ENCODE peak calls at places on chromosomes 7 and 10, in ten cellular contexts. One of them, this sample, is unnamed.

GRCh38 chr10:97916586-97916985 is 66.9 kb downstream of the GOLGA7B start:
- DNase-seq in posterior cingulate gyrus: peak; percentile 38
- DNase-seq in activated naive CD4-positive, alpha-beta T cell treated with anti-CD3 and anti-CD28 coated beads, Interleukin-2, amount 50 U/mL, for 72 hours: no peak
- DNase-seq in ecto neural progenitor cell: no peak
- DNase-seq in AG09319: no peak
- DNase-seq in C1 segment of cervical spinal cord: peak; percentile 55
- DNase-seq in activated T-cell treated with anti-CD3 and anti-CD28 coated beads, Interleukin-2, amount 50 U/mL, for 48 hours: no peak
- DNase-seq in AG10803: peak; percentile 49
- DNase-seq in amniotic stem cell: no peak
- DNase-seq in HS-5: no peak
- DNase-seq in this sample: no peak

GRCh38 chr7:45252857-45253256 is 95.3 kb downstream of the RAMP3 start:
- DNase-seq in posterior cingulate gyrus: no peak
- DNase-seq in activated T-cell treated with anti-CD3 and anti-CD28 coated beads, Interleukin-2, amount 50 U/mL, for 48 hours: no peak
- DNase-seq in activated naive CD4-positive, alpha-beta T cell treated with anti-CD3 and anti-CD28 coated beads, Interleukin-2, amount 50 U/mL, for 72 hours: no peak
- DNase-seq in ecto neural progenitor cell: no peak
- DNase-seq in AG09319: no peak
- DNase-seq in amniotic stem cell: no peak
- DNase-seq in C1 segment of cervical spinal cord: no peak
- DNase-seq in AG10803: no peak
- DNase-seq in HS-5: no peak
- DNase-seq in this sample: no peak

GRCh38 chr10:6014241-6014761 is 37.0 kb upstream of the IL15RA start:
- DNase-seq in AG09319: peak; percentile 16
- DNase-seq in AG10803: peak; percentile 39
- DNase-seq in ecto neural progenitor cell: no peak
- DNase-seq in posterior cingulate gyrus: peak; percentile 44
- DNase-seq in C1 segment of cervical spinal cord: peak; percentile 10
- DNase-seq in HS-5: peak; percentile 6
- DNase-seq in activated naive CD4-positive, alpha-beta T cell treated with anti-CD3 and anti-CD28 coated beads, Interleukin-2, amount 50 U/mL, for 72 hours: peak; percentile 52
- DNase-seq in amniotic stem cell: no peak
- DNase-seq in activated T-cell treated with anti-CD3 and anti-CD28 coated beads, Interleukin-2, amount 50 U/mL, for 48 hours: peak; percentile 59
- DNase-seq in this sample: peak; percentile 73

GRCh38 chr7:83782628-83783027 is 133.7 kb upstream of the SEMA3E start:
- DNase-seq in ecto neural progenitor cell: no peak
- DNase-seq in AG10803: no peak
- DNase-seq in AG09319: no peak
- DNase-seq in activated naive CD4-positive, alpha-beta T cell treated with anti-CD3 and anti-CD28 coated beads, Interleukin-2, amount 50 U/mL, for 72 hours: no peak
- DNase-seq in C1 segment of cervical spinal cord: no peak
- DNase-seq in posterior cingulate gyrus: no peak
- DNase-seq in HS-5: peak; percentile 58
- DNase-seq in activated T-cell treated with anti-CD3 and anti-CD28 coated beads, Interleukin-2, amount 50 U/mL, for 48 hours: no peak
- DNase-seq in amniotic stem cell: no peak
- DNase-seq in this sample: no peak

GRCh38 chr7:129144834-129145668 is 544 bp downstream of the TSPAN33 start:
- DNase-seq in activated naive CD4-positive, alpha-beta T cell treated with anti-CD3 and anti-CD28 coated beads, Interleukin-2, amount 50 U/mL, for 72 hours: peak; percentile 13
- DNase-seq in HS-5: no peak
- DNase-seq in AG09319: no peak
- DNase-seq in posterior cingulate gyrus: no peak
- DNase-seq in ecto neural progenitor cell: peak; percentile 59
- DNase-seq in AG10803: no peak
- DNase-seq in amniotic stem cell: no peak
- DNase-seq in C1 segment of cervical spinal cord: no peak
- DNase-seq in activated T-cell treated with anti-CD3 and anti-CD28 coated beads, Interleukin-2, amount 50 U/mL, for 48 hours: peak; percentile 46
- DNase-seq in this sample: peak; percentile 48

GRCh38 chr7:71868797-71869196 is 543.3 kb downstream of the CALN1 start:
- DNase-seq in AG09319: no peak
- DNase-seq in C1 segment of cervical spinal cord: no peak
- DNase-seq in amniotic stem cell: no peak
- DNase-seq in AG10803: peak; percentile 58
- DNase-seq in posterior cingulate gyrus: no peak
- DNase-seq in activated T-cell treated with anti-CD3 and anti-CD28 coated beads, Interleukin-2, amount 50 U/mL, for 48 hours: no peak
- DNase-seq in HS-5: peak; percentile 0
- DNase-seq in activated naive CD4-positive, alpha-beta T cell treated with anti-CD3 and anti-CD28 coated beads, Interleukin-2, amount 50 U/mL, for 72 hours: no peak
- DNase-seq in ecto neural progenitor cell: no peak
- DNase-seq in this sample: peak; percentile 17

GRCh38 chr10:131561897-131562296 is 250.4 kb upstream of the TCERG1L start:
- DNase-seq in activated T-cell treated with anti-CD3 and anti-CD28 coated beads, Interleukin-2, amount 50 U/mL, for 48 hours: no peak
- DNase-seq in posterior cingulate gyrus: no peak
- DNase-seq in AG10803: no peak
- DNase-seq in HS-5: no peak
- DNase-seq in C1 segment of cervical spinal cord: no peak
- DNase-seq in amniotic stem cell: no peak
- DNase-seq in ecto neural progenitor cell: peak; percentile 24
- DNase-seq in activated naive CD4-positive, alpha-beta T cell treated with anti-CD3 and anti-CD28 coated beads, Interleukin-2, amount 50 U/mL, for 72 hours: no peak
- DNase-seq in AG09319: no peak
- DNase-seq in this sample: no peak

GRCh38 chr7:6121141-6121540 is 90.0 kb downstream of the ANKRD61 start:
- DNase-seq in activated T-cell treated with anti-CD3 and anti-CD28 coated beads, Interleukin-2, amount 50 U/mL, for 48 hours: no peak
- DNase-seq in amniotic stem cell: no peak
- DNase-seq in activated naive CD4-positive, alpha-beta T cell treated with anti-CD3 and anti-CD28 coated beads, Interleukin-2, amount 50 U/mL, for 72 hours: no peak
- DNase-seq in posterior cingulate gyrus: no peak
- DNase-seq in AG09319: no peak
- DNase-seq in C1 segment of cervical spinal cord: no peak
- DNase-seq in ecto neural progenitor cell: no peak
- DNase-seq in AG10803: no peak
- DNase-seq in HS-5: peak; percentile 44
- DNase-seq in this sample: peak; percentile 51

GRCh38 chr7:111438369-111439289 is 123.7 kb downstream of the IMMP2L start:
- DNase-seq in C1 segment of cervical spinal cord: no peak
- DNase-seq in activated T-cell treated with anti-CD3 and anti-CD28 coated beads, Interleukin-2, amount 50 U/mL, for 48 hours: no peak
- DNase-seq in HS-5: peak; percentile 24
- DNase-seq in AG09319: no peak
- DNase-seq in ecto neural progenitor cell: no peak
- DNase-seq in amniotic stem cell: peak; percentile 7
- DNase-seq in activated naive CD4-positive, alpha-beta T cell treated with anti-CD3 and anti-CD28 coated beads, Interleukin-2, amount 50 U/mL, for 72 hours: no peak
- DNase-seq in posterior cingulate gyrus: no peak
- DNase-seq in AG10803: peak; percentile 66
- DNase-seq in this sample: peak; percentile 53

GRCh38 chr7:87570178-87570577 is 30.5 kb downstream of the ABCB1 start:
- DNase-seq in activated T-cell treated with anti-CD3 and anti-CD28 coated beads, Interleukin-2, amount 50 U/mL, for 48 hours: no peak
- DNase-seq in ecto neural progenitor cell: no peak
- DNase-seq in activated naive CD4-positive, alpha-beta T cell treated with anti-CD3 and anti-CD28 coated beads, Interleukin-2, amount 50 U/mL, for 72 hours: no peak
- DNase-seq in AG10803: peak; percentile 58
- DNase-seq in HS-5: peak; percentile 58
- DNase-seq in amniotic stem cell: peak; percentile 10
- DNase-seq in C1 segment of cervical spinal cord: no peak
- DNase-seq in AG09319: peak; percentile 45
- DNase-seq in posterior cingulate gyrus: no peak
- DNase-seq in this sample: no peak